ENCODE peak calls at places on chromosomes 1 and 21, in eight cellular contexts. B is brain microvascular endothelial cell, D is thoracic aorta, Q is PC-9, N is kidney epithelial cell, X is left ventricle myocardium inferior, M is stomach, V is endothelial cell. F is an unnamed sample.

GRCh38 chr21:33441489-33442477 is 38.0 kb downstream of the TMEM50B start:
- DNase-seq in B (peak; percentile 90), D (no peak), Q (peak; percentile 22), N (peak; percentile 93), X (peak; percentile 47), M (no peak), V (no peak), F (no peak)

GRCh38 chr1:247298701-247299100 is 33.0 kb downstream of the ZNF496 start:
- DNase-seq in B (no peak), D (no peak), Q (no peak), N (no peak), X (no peak), M (no peak), V (no peak), F (no peak)

GRCh38 chr1:205294175-205294913 is 27.2 kb downstream of the NUAK2 start:
- DNase-seq in B (peak; percentile 80), D (no peak), Q (no peak), N (peak; percentile 85), X (no peak), M (no peak), V (no peak), F (no peak)

GRCh38 chr1:58649555-58649954 is 50.3 kb downstream of the MYSM1 start:
- DNase-seq in B (no peak), D (no peak), Q (no peak), N (no peak), X (no peak), M (peak; percentile 55), V (no peak), F (peak; percentile 47)

GRCh38 chr21:36845070-36845469 is 121.4 kb downstream of the HLCS start:
- DNase-seq in B (no peak), D (no peak), Q (no peak), N (no peak), X (no peak), M (no peak), V (no peak), F (no peak)

GRCh38 chr1:245129811-245130210 is 25.0 kb upstream of the KIF26B start:
- DNase-seq in B (no peak), D (no peak), Q (no peak), N (no peak), X (no peak), M (no peak), V (no peak), F (no peak)

GRCh38 chr21:39218082-39218409 is 34.8 kb upstream of the PSMG1 start:
- DNase-seq in B (no peak), D (no peak), Q (no peak), N (no peak), X (no peak), M (no peak), V (no peak), F (no peak)

GRCh38 chr1:220690140-220691038 is at the start of gene C1orf115:
- DNase-seq in B (peak; percentile 35), D (peak; percentile 12), Q (peak; percentile 90), N (peak; percentile 18), X (peak; percentile 80), M (peak; percentile 89), V (peak; percentile 91), F (peak; percentile 73)

GRCh38 chr1:53277326-53277725 is 39.0 kb upstream of the MAGOH start:
- DNase-seq in B (no peak), D (no peak), Q (no peak), N (no peak), X (no peak), M (no peak), V (no peak), F (no peak)

GRCh38 chr1:93773049-93773838 is 91.6 kb upstream of the BCAR3 start:
- DNase-seq in B (no peak), D (no peak), Q (no peak), N (no peak), X (no peak), M (no peak), V (no peak), F (no peak)

GRCh38 chr1:12001996-12002493 is 17.3 kb upstream of the MIIP start:
- DNase-seq in B (no peak), D (no peak), Q (peak; percentile 14), N (no peak), X (peak; percentile 51), M (no peak), V (no peak), F (no peak)

GRCh38 chr1:77037038-77037437 is 169.8 kb downstream of the ST6GALNAC5 start:
- DNase-seq in B (no peak), D (no peak), Q (no peak), N (no peak), X (no peak), M (no peak), V (no peak), F (no peak)

GRCh38 chr1:44043176-44044070 is 12.2 kb upstream of the SLC6A9 start:
- DNase-seq in B (no peak), D (no peak), Q (no peak), N (no peak), X (no peak), M (no peak), V (no peak), F (no peak)

GRCh38 chr1:110134050-110134595 is 16.2 kb upstream of the SLC6A17 start:
- DNase-seq in B (no peak), D (no peak), Q (no peak), N (no peak), X (no peak), M (no peak), V (no peak), F (no peak)

GRCh38 chr1:32361674-32362473 is 411 bp downstream of the FAM229A start:
- DNase-seq in B (peak; percentile 20), D (peak; percentile 13), Q (peak; percentile 35), N (no peak), X (peak; percentile 67), M (peak; percentile 49), V (peak; percentile 58), F (peak; percentile 42)
- TF ChIP-seq CTCF in B (peak; percentile 23), D (peak; percentile 30), Q (no peak), N (peak; percentile 24), X (peak; percentile 59), M (no peak), V (no peak), F (peak; percentile 18)

GRCh38 chr1:159854693-159855192 is 7.7 kb downstream of the VSIG8 start:
- DNase-seq in B (peak; percentile 71), D (peak; percentile 41), Q (peak; percentile 88), N (no peak), X (peak; percentile 91), M (peak; percentile 86), V (peak; percentile 35), F (peak; percentile 83)
- TF ChIP-seq CTCF in B (no peak), D (peak; percentile 35), Q (no peak), N (no peak), X (peak; percentile 39), M (no peak), V (no peak), F (peak; percentile 11)

GRCh38 chr1:232303221-232303620 is 326.7 kb downstream of the SIPA1L2 start:
- DNase-seq in B (no peak), D (no peak), Q (no peak), N (no peak), X (no peak), M (no peak), V (no peak), F (no peak)

GRCh38 chr1:232300461-232300860 is 329.5 kb downstream of the SIPA1L2 start:
- DNase-seq in B (no peak), D (no peak), Q (no peak), N (no peak), X (no peak), M (no peak), V (no peak), F (no peak)

GRCh38 chr1:232305020-232305419 is 324.9 kb downstream of the SIPA1L2 start:
- DNase-seq in B (no peak), D (no peak), Q (no peak), N (no peak), X (no peak), M (no peak), V (no peak), F (no peak)

GRCh38 chr1:232302376-232303049 is 327.4 kb downstream of the SIPA1L2 start:
- DNase-seq in B (no peak), D (no peak), Q (no peak), N (no peak), X (no peak), M (no peak), V (no peak), F (no peak)

DNA sequence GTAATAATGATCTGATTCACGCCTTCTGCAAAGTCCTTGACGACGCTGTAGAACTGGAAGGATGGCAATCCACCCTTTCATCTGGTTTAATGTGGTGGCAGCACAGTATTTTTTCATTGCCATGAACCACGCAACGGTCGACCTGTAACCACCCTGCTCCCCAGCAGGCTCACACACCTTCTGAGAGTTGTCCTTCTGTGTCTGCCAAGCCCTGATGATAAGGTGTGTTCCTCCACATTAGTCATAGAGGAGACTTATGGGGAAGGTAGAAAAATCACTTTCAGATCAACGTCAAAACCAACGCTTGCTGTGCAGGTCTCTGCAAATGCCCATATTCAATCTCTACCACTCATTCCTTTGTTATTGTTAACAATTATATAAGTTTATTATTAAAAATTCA is 328.7 kb downstream of the SIPA1L2 start:
- DNase-seq in B (no peak), D (no peak), Q (no peak), N (no peak), X (no peak), M (no peak), V (no peak), F (no peak)
- TF ChIP-seq CTCF in B (no peak), D (no peak), Q (no peak), N (no peak), X (no peak), M (no peak), V (no peak), F (no peak)

DNA sequence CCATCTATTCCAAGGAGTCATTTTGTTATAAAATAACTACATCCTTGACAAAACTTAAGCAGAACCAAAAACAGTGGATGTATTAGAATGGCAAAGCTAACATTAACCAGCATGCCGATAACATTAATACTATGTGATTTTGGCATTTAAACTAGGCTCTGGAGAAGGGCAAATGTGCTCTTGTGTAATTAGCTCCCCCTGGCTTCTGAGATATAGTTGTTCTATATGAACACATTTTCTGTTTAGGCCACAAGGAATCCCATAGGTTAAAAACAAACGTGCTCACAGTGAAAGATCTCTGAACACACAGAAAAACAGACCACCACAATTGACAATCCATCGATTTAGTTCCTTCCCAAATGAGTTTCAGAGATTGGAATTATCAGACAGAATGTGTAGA is 57.4 kb upstream of the TARS2 start:
- DNase-seq in B (no peak), D (no peak), Q (no peak), N (no peak), X (no peak), M (no peak), V (no peak), F (no peak)
- TF ChIP-seq CTCF in B (peak; percentile 37), D (no peak), Q (no peak), N (peak; percentile 4), X (peak; percentile 36), M (no peak), V (no peak), F (peak; percentile 45)

GRCh38 chr1:40862008-40862863 is at the start of gene CITED4:
- DNase-seq in B (peak; percentile 82), D (peak; percentile 88), Q (peak; percentile 99), N (no peak), X (peak; percentile 96), M (peak; percentile 97), V (peak; percentile 94), F (peak; percentile 96)
- TF ChIP-seq CTCF in B (no peak), D (peak; percentile 24), Q (peak; percentile 49), N (peak; percentile 36), X (peak; percentile 50), M (no peak), V (no peak), F (no peak)

GRCh38 chr1:19032701-19033515 is 76.4 kb upstream of the IFFO2 start:
- DNase-seq in B (no peak), D (no peak), Q (no peak), N (no peak), X (no peak), M (no peak), V (no peak), F (no peak)
- TF ChIP-seq CTCF in B (no peak), D (no peak), Q (no peak), N (no peak), X (no peak), M (no peak), V (no peak), F (no peak)

GRCh38 chr1:84141177-84142003 is 2.7 kb upstream of the PRKACB start:
- DNase-seq in B (no peak), D (no peak), Q (no peak), N (no peak), X (no peak), M (no peak), V (no peak), F (no peak)
- TF ChIP-seq CTCF in B (peak; percentile 44), D (peak; percentile 43), Q (peak; percentile 90), N (peak; percentile 39), X (peak; percentile 62), M (no peak), V (no peak), F (peak; percentile 73)